ENCODE peak calls at places on chromosomes 13 and 19, in six cellular contexts. One of them, this sample, is unnamed.

GRCh38 chr13:106274551-106275208 is 260.8 kb downstream of the EFNB2 start:
- DNase-seq in HepG2: no peak
- DNase-seq in transverse colon: no peak
- DNase-seq in A673: no peak
- DNase-seq in PC-3: peak; percentile 31
- DNase-seq in CD8-positive, alpha-beta memory T cell: no peak
- DNase-seq in this sample: no peak

GRCh38 chr13:42041017-42041683 is 7.3 kb upstream of the DGKH start:
- DNase-seq in HepG2: no peak
- DNase-seq in transverse colon: peak; percentile 73
- DNase-seq in A673: peak; percentile 69
- DNase-seq in PC-3: peak; percentile 58
- DNase-seq in CD8-positive, alpha-beta memory T cell: no peak
- DNase-seq in this sample: peak; percentile 53

GRCh38 chr13:32987462-32987861 is 28.8 kb upstream of the KL start:
- DNase-seq in HepG2: no peak
- DNase-seq in transverse colon: no peak
- DNase-seq in A673: no peak
- DNase-seq in PC-3: no peak
- DNase-seq in CD8-positive, alpha-beta memory T cell: no peak
- DNase-seq in this sample: no peak

GRCh38 chr19:51587264-51588191 is 16.4 kb downstream of the ZNF175 start:
- DNase-seq in HepG2: no peak
- DNase-seq in transverse colon: no peak
- DNase-seq in A673: no peak
- DNase-seq in PC-3: no peak
- DNase-seq in CD8-positive, alpha-beta memory T cell: no peak
- DNase-seq in this sample: no peak

GRCh38 chr19:3281026-3281425 is 56.6 kb downstream of the CELF5 start:
- DNase-seq in HepG2: no peak
- DNase-seq in transverse colon: no peak
- DNase-seq in A673: no peak
- DNase-seq in PC-3: no peak
- DNase-seq in CD8-positive, alpha-beta memory T cell: no peak
- DNase-seq in this sample: no peak

GRCh38 chr13:78258304-78258703 is 339.7 kb upstream of the EDNRB start:
- DNase-seq in HepG2: no peak
- DNase-seq in transverse colon: no peak
- DNase-seq in A673: no peak
- DNase-seq in PC-3: no peak
- DNase-seq in CD8-positive, alpha-beta memory T cell: no peak
- DNase-seq in this sample: no peak

GRCh38 chr13:20405691-20406090 is 120.0 kb downstream of the CRYL1 start:
- DNase-seq in HepG2: no peak
- DNase-seq in transverse colon: no peak
- DNase-seq in A673: no peak
- DNase-seq in PC-3: no peak
- DNase-seq in CD8-positive, alpha-beta memory T cell: no peak
- DNase-seq in this sample: no peak

GRCh38 chr13:27621116-27621365 is 651 bp upstream of the POLR1D start:
- DNase-seq in HepG2: no peak
- DNase-seq in transverse colon: no peak
- DNase-seq in A673: peak; percentile 57
- DNase-seq in PC-3: no peak
- DNase-seq in CD8-positive, alpha-beta memory T cell: no peak
- DNase-seq in this sample: no peak

GRCh38 chr13:46759861-46760260 is 37.1 kb downstream of the ESD start:
- DNase-seq in HepG2: no peak
- DNase-seq in transverse colon: peak; percentile 20
- DNase-seq in A673: peak; percentile 10
- DNase-seq in PC-3: peak; percentile 33
- DNase-seq in CD8-positive, alpha-beta memory T cell: no peak
- DNase-seq in this sample: no peak

GRCh38 chr19:5623397-5624153 is 692 bp downstream of the SAFB start:
- DNase-seq in HepG2: no peak
- DNase-seq in transverse colon: peak; percentile 21
- DNase-seq in A673: peak; percentile 22
- DNase-seq in PC-3: no peak
- DNase-seq in CD8-positive, alpha-beta memory T cell: no peak
- DNase-seq in this sample: no peak

GRCh38 chr19:14381689-14382474 is 638 bp downstream of the ADGRE5 start:
- DNase-seq in HepG2: no peak
- DNase-seq in transverse colon: peak; percentile 81
- DNase-seq in A673: peak; percentile 48
- DNase-seq in PC-3: peak; percentile 69
- DNase-seq in CD8-positive, alpha-beta memory T cell: peak; percentile 72
- DNase-seq in this sample: peak; percentile 37

GRCh38 chr19:35206379-35206778 is 22.2 kb downstream of the FAM187B start:
- DNase-seq in HepG2: no peak
- DNase-seq in transverse colon: peak; percentile 46
- DNase-seq in A673: no peak
- DNase-seq in PC-3: no peak
- DNase-seq in CD8-positive, alpha-beta memory T cell: peak; percentile 45
- DNase-seq in this sample: no peak

GRCh38 chr13:44768233-44768632 is 192.1 kb upstream of the TSC22D1 start:
- DNase-seq in HepG2: no peak
- DNase-seq in transverse colon: no peak
- DNase-seq in A673: no peak
- DNase-seq in PC-3: no peak
- DNase-seq in CD8-positive, alpha-beta memory T cell: no peak
- DNase-seq in this sample: no peak

GRCh38 chr13:49400755-49401659 is 42.9 kb downstream of the CAB39L start:
- DNase-seq in HepG2: no peak
- DNase-seq in transverse colon: peak; percentile 22
- DNase-seq in A673: no peak
- DNase-seq in PC-3: peak; percentile 31
- DNase-seq in CD8-positive, alpha-beta memory T cell: no peak
- DNase-seq in this sample: no peak

GRCh38 chr13:19888799-19889198 is 25.4 kb upstream of the ZMYM5 start:
- DNase-seq in HepG2: no peak
- DNase-seq in transverse colon: no peak
- DNase-seq in A673: peak; percentile 43
- DNase-seq in PC-3: peak; percentile 62
- DNase-seq in CD8-positive, alpha-beta memory T cell: no peak
- DNase-seq in this sample: no peak

GRCh38 chr19:31353826-31354225 is 4.6 kb upstream of the TSHZ3 start:
- DNase-seq in HepG2: no peak
- DNase-seq in transverse colon: no peak
- DNase-seq in A673: no peak
- DNase-seq in PC-3: no peak
- DNase-seq in CD8-positive, alpha-beta memory T cell: no peak
- DNase-seq in this sample: no peak

GRCh38 chr13:111980146-111980929 is 86.6 kb upstream of the SOX1 start:
- DNase-seq in HepG2: no peak
- DNase-seq in transverse colon: no peak
- DNase-seq in A673: no peak
- DNase-seq in PC-3: no peak
- DNase-seq in CD8-positive, alpha-beta memory T cell: no peak
- DNase-seq in this sample: no peak

GRCh38 chr19:16325671-16326400 is 1.2 kb downstream of the KLF2 start:
- DNase-seq in HepG2: no peak
- DNase-seq in transverse colon: peak; percentile 46
- DNase-seq in A673: peak; percentile 65
- DNase-seq in PC-3: no peak
- DNase-seq in CD8-positive, alpha-beta memory T cell: peak; percentile 69
- DNase-seq in this sample: no peak

GRCh38 chr13:109363431-109363830 is 423.0 kb downstream of the IRS2 start:
- DNase-seq in HepG2: no peak
- DNase-seq in transverse colon: no peak
- DNase-seq in A673: no peak
- DNase-seq in PC-3: no peak
- DNase-seq in CD8-positive, alpha-beta memory T cell: no peak
- DNase-seq in this sample: no peak

GRCh38 chr19:40165362-40165937 is 25.8 kb upstream of the MAP3K10 start:
- DNase-seq in HepG2: peak; percentile 44
- DNase-seq in transverse colon: peak; percentile 68
- DNase-seq in A673: peak; percentile 89
- DNase-seq in PC-3: peak; percentile 15
- DNase-seq in CD8-positive, alpha-beta memory T cell: peak; percentile 45
- DNase-seq in this sample: peak; percentile 36

GRCh38 chr13:21458457-21458815 is 667 bp downstream of the ZDHHC20 start:
- DNase-seq in HepG2: no peak
- DNase-seq in transverse colon: peak; percentile 68
- DNase-seq in A673: peak; percentile 34
- DNase-seq in PC-3: peak; percentile 57
- DNase-seq in CD8-positive, alpha-beta memory T cell: peak; percentile 36
- DNase-seq in this sample: peak; percentile 46

GRCh38 chr19:48258350-48258749 is 2.6 kb upstream of the CARD8 start:
- DNase-seq in HepG2: no peak
- DNase-seq in transverse colon: no peak
- DNase-seq in A673: peak; percentile 87
- DNase-seq in PC-3: no peak
- DNase-seq in CD8-positive, alpha-beta memory T cell: peak; percentile 18
- DNase-seq in this sample: no peak

GRCh38 chr13:81872581-81872980 is 1531.7 kb upstream of the SPRY2 start:
- DNase-seq in HepG2: peak; percentile 38
- DNase-seq in transverse colon: no peak
- DNase-seq in A673: peak; percentile 16
- DNase-seq in PC-3: peak; percentile 43
- DNase-seq in CD8-positive, alpha-beta memory T cell: no peak
- DNase-seq in this sample: no peak

GRCh38 chr19:15828121-15828620 is 12.7 kb upstream of the OR10H1 start:
- DNase-seq in HepG2: no peak
- DNase-seq in transverse colon: no peak
- DNase-seq in A673: no peak
- DNase-seq in PC-3: no peak
- DNase-seq in CD8-positive, alpha-beta memory T cell: no peak
- DNase-seq in this sample: no peak

GRCh38 chr13:76879211-76879875 is 6.9 kb downstream of the KCTD12 start:
- DNase-seq in HepG2: no peak
- DNase-seq in transverse colon: peak; percentile 46
- DNase-seq in A673: peak; percentile 78
- DNase-seq in PC-3: peak; percentile 65
- DNase-seq in CD8-positive, alpha-beta memory T cell: peak; percentile 9
- DNase-seq in this sample: peak; percentile 66

GRCh38 chr13:50140153-50140552 is 124.9 kb downstream of the KCNRG start:
- DNase-seq in HepG2: no peak
- DNase-seq in transverse colon: no peak
- DNase-seq in A673: peak; percentile 41
- DNase-seq in PC-3: no peak
- DNase-seq in CD8-positive, alpha-beta memory T cell: no peak
- DNase-seq in this sample: no peak

GRCh38 chr19:13356686-13357280 is 149.5 kb downstream of the CACNA1A start:
- DNase-seq in HepG2: no peak
- DNase-seq in transverse colon: no peak
- DNase-seq in A673: no peak
- DNase-seq in PC-3: no peak
- DNase-seq in CD8-positive, alpha-beta memory T cell: no peak
- DNase-seq in this sample: no peak

DNA sequence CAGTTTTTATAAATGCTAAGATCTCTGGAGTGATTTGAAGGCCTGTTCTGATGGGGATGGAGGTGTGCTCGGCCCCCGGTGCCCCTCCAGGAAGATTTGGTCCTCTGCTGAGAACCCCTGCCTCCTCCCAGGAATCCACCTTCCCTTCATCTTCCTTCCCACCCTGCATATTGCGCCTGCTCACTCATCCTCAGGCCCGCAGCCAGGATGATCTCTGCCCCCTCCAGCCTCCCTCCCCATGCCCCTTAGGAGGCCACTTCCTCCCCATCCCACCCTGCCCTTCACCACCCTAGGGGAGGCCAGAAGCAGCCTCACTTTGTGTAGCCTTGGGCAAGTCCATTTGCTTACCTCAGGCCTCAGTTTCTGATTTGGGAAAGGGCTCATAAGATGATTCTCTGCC is 19.7 kb downstream of the VASP start:
- DNase-seq in HepG2: no peak
- DNase-seq in transverse colon: no peak
- DNase-seq in A673: no peak
- DNase-seq in PC-3: no peak
- DNase-seq in CD8-positive, alpha-beta memory T cell: no peak
- DNase-seq in this sample: no peak
- H3K4me1 ChIP-seq in HepG2: no peaks in the 10 kb centered on the region
- H3K4me1 ChIP-seq in transverse colon: peaks cover 17% of the 10 kb centered on the region
- H3K4me1 ChIP-seq in A673: peaks cover 7% of the 10 kb centered on the region
- H3K4me1 ChIP-seq in PC-3: peaks cover 16% of the 10 kb centered on the region
- H3K4me1 ChIP-seq in CD8-positive, alpha-beta memory T cell: peaks cover 9% of the 10 kb centered on the region
- H3K4me1 ChIP-seq in this sample: peaks cover 46% of the 10 kb centered on the region

DNA sequence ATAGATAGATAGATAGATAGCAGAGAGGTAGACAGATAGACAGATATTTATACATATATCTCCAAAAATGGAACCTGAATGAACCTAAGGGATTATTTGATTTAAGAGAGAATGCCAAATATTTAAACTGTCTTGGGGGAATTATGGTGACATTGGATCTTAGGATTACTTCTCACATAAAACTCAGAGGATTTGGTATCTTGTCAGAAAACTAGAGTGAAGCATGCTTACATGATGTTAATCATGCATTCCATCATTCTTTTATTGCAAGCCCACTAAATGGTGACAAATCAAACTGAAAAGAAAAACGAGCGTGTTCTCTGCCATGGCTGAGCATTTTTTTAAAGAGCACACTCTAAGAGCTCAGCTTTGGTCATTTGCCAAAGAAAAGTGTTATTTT is 165.2 kb downstream of the PCDH9 start:
- DNase-seq in HepG2: no peak
- DNase-seq in transverse colon: no peak
- DNase-seq in A673: no peak
- DNase-seq in PC-3: no peak
- DNase-seq in CD8-positive, alpha-beta memory T cell: no peak
- DNase-seq in this sample: no peak
- H3K27ac ChIP-seq in HepG2: no peak overlapping the region
- H3K27ac ChIP-seq in transverse colon: no peak overlapping the region
- H3K27ac ChIP-seq in A673: no peak overlapping the region
- H3K27ac ChIP-seq in PC-3: no peak overlapping the region
- H3K27ac ChIP-seq in CD8-positive, alpha-beta memory T cell: no peak overlapping the region
- H3K27ac ChIP-seq in this sample: no peak overlapping the region

GRCh38 chr19:38111898-38112297 is 112.1 kb downstream of the DPF1 start:
- DNase-seq in HepG2: no peak
- DNase-seq in transverse colon: no peak
- DNase-seq in A673: no peak
- DNase-seq in PC-3: no peak
- DNase-seq in CD8-positive, alpha-beta memory T cell: no peak
- DNase-seq in this sample: no peak
- H3K4me3 ChIP-seq in HepG2: no peak overlapping the region
- H3K4me3 ChIP-seq in transverse colon: no peak overlapping the region
- H3K4me3 ChIP-seq in A673: no peak overlapping the region
- H3K4me3 ChIP-seq in PC-3: no peak overlapping the region
- H3K4me3 ChIP-seq in CD8-positive, alpha-beta memory T cell: no peak overlapping the region
- H3K4me3 ChIP-seq in this sample: no peak overlapping the region

GRCh38 chr19:49590071-49590970 is 661 bp upstream of the PRR12 start:
- DNase-seq in HepG2: peak; percentile 97
- DNase-seq in transverse colon: peak; percentile 98
- DNase-seq in A673: peak; percentile 99
- DNase-seq in PC-3: peak; percentile 99
- DNase-seq in CD8-positive, alpha-beta memory T cell: peak; percentile 94
- DNase-seq in this sample: peak; percentile 96

GRCh38 chr19:49589391-49589790 is 1.6 kb upstream of the PRR12 start:
- DNase-seq in HepG2: no peak
- DNase-seq in transverse colon: no peak
- DNase-seq in A673: no peak
- DNase-seq in PC-3: no peak
- DNase-seq in CD8-positive, alpha-beta memory T cell: no peak
- DNase-seq in this sample: no peak

GRCh38 chr19:49592486-49593232 is 1.7 kb downstream of the PRR12 start:
- DNase-seq in HepG2: no peak
- DNase-seq in transverse colon: no peak
- DNase-seq in A673: peak; percentile 67
- DNase-seq in PC-3: peak; percentile 55
- DNase-seq in CD8-positive, alpha-beta memory T cell: no peak
- DNase-seq in this sample: no peak

GRCh38 chr19:49591731-49592485 is 926 bp downstream of the PRR12 start:
- DNase-seq in HepG2: no peak
- DNase-seq in transverse colon: peak; percentile 50
- DNase-seq in A673: peak; percentile 74
- DNase-seq in PC-3: peak; percentile 57
- DNase-seq in CD8-positive, alpha-beta memory T cell: peak; percentile 42
- DNase-seq in this sample: peak; percentile 40

GRCh38 chr19:49590971-49591730 is at the start of gene PRR12:
- DNase-seq in HepG2: peak; percentile 61
- DNase-seq in transverse colon: peak; percentile 68
- DNase-seq in A673: peak; percentile 88
- DNase-seq in PC-3: peak; percentile 70
- DNase-seq in CD8-positive, alpha-beta memory T cell: peak; percentile 70
- DNase-seq in this sample: peak; percentile 62
- H3K4me1 ChIP-seq in HepG2: peaks cover 28% of the 10 kb centered on the region
- H3K4me1 ChIP-seq in transverse colon: peaks cover 19% of the 10 kb centered on the region
- H3K4me1 ChIP-seq in A673: peaks cover 7% of the 10 kb centered on the region
- H3K4me1 ChIP-seq in PC-3: peaks cover 7% of the 10 kb centered on the region
- H3K4me1 ChIP-seq in CD8-positive, alpha-beta memory T cell: peaks cover 26% of the 10 kb centered on the region
- H3K4me1 ChIP-seq in this sample: peaks cover 40% of the 10 kb centered on the region

This sample was measured in left ventricle myocardium inferior.